ENCODE peak calls at places on chromosomes 13 and 19, in five cellular contexts. P is H1, W is ascending aorta, A is Panc1, K is left ventricle myocardium inferior. D is an unnamed sample.

GRCh38 chr19:4365791-4366665 is 22.7 kb downstream of the MPND start:
- DNase-seq in P (no peak), W (no peak), A (no peak), K (no peak), D (no peak)

GRCh38 chr13:20037908-20038307 is 79.4 kb downstream of the ZMYM2 start:
- DNase-seq in P (no peak), W (no peak), A (no peak), K (no peak), D (no peak)

GRCh38 chr13:20411638-20412342 is 113.9 kb downstream of the CRYL1 start:
- DNase-seq in P (no peak), W (no peak), A (no peak), K (no peak), D (peak; percentile 12)

GRCh38 chr13:76937416-76937815 is 10.9 kb upstream of the ACOD1 start:
- DNase-seq in P (no peak), W (no peak), A (no peak), K (no peak), D (no peak)

GRCh38 chr19:38385804-38386257 is 2.0 kb downstream of the GGN start:
- DNase-seq in P (no peak), W (no peak), A (no peak), K (no peak), D (no peak)

GRCh38 chr19:40443131-40443929 is 805 bp downstream of the SERTAD3 start:
- DNase-seq in P (peak; percentile 99), W (peak; percentile 100), A (peak; percentile 93), K (peak; percentile 100), D (peak; percentile 97)

GRCh38 chr13:100124265-100124664 is 35.4 kb downstream of the PCCA start:
- DNase-seq in P (no peak), W (no peak), A (no peak), K (no peak), D (no peak)

GRCh38 chr13:101453784-101454201 is 1.3 kb downstream of the ITGBL1 start:
- DNase-seq in P (no peak), W (no peak), A (no peak), K (peak; percentile 17), D (no peak)

GRCh38 chr19:30637926-30638325 is 265.7 kb downstream of the ZNF536 start:
- DNase-seq in P (no peak), W (peak; percentile 3), A (no peak), K (no peak), D (no peak)

GRCh38 chr19:3065675-3066357 is 3.5 kb upstream of the TLE5 start:
- DNase-seq in P (no peak), W (no peak), A (no peak), K (no peak), D (no peak)

GRCh38 chr13:78323848-78324247 is 279.5 kb downstream of the POU4F1 start:
- DNase-seq in P (no peak), W (no peak), A (no peak), K (no peak), D (no peak)

GRCh38 chr19:47369923-47370625 is 21.0 kb downstream of the DHX34 start:
- DNase-seq in P (no peak), W (no peak), A (no peak), K (no peak), D (no peak)

GRCh38 chr19:33024398-33024797 is 40.3 kb downstream of the RHPN2 start:
- DNase-seq in P (no peak), W (no peak), A (no peak), K (no peak), D (no peak)

GRCh38 chr19:33022472-33023116 is 42.1 kb downstream of the RHPN2 start:
- DNase-seq in P (peak; percentile 63), W (no peak), A (no peak), K (no peak), D (no peak)
- TF ChIP-seq CTCF in P (peak; percentile 66), W (no peak), A (no peak), K (no peak), D (no peak)

GRCh38 chr13:32427852-32428580 is at the start of gene N4BP2L1:
- DNase-seq in P (no peak), W (peak; percentile 92), A (no peak), K (peak; percentile 64), D (peak; percentile 64)
- H3K4me1 ChIP-seq in P (peaks cover 4% of the 10 kb centered on the region), W (peaks cover 18% of the 10 kb centered on the region), A (peaks cover 6% of the 10 kb centered on the region), K (peaks cover 56% of the 10 kb centered on the region), D (peaks cover 29% of the 10 kb centered on the region)

GRCh38 chr13:109428146-109428545 is 358.2 kb downstream of the IRS2 start:
- DNase-seq in P (no peak), W (no peak), A (no peak), K (no peak), D (no peak)

GRCh38 chr13:109426690-109426990 is 359.7 kb downstream of the IRS2 start:
- DNase-seq in P (no peak), W (no peak), A (no peak), K (no peak), D (no peak)

GRCh38 chr13:109427148-109427547 is 359.2 kb downstream of the IRS2 start:
- DNase-seq in P (no peak), W (no peak), A (no peak), K (no peak), D (no peak)

GRCh38 chr13:109427695-109428094 is 358.7 kb downstream of the IRS2 start:
- DNase-seq in P (no peak), W (no peak), A (no peak), K (no peak), D (no peak)

GRCh38 chr13:109425821-109426689 is 360.3 kb downstream of the IRS2 start:
- DNase-seq in P (no peak), W (no peak), A (no peak), K (no peak), D (no peak)
- H3K27ac ChIP-seq in P (no peak overlapping the region), W (no peak overlapping the region), A (no peak overlapping the region), K (no peak overlapping the region), D (no peak overlapping the region)

GRCh38 chr13:62320129-62320724 is 904.6 kb upstream of the PCDH20 start:
- DNase-seq in P (no peak), W (no peak), A (peak; percentile 12), K (no peak), D (no peak)
- TF ChIP-seq CTCF in P (no peak), W (peak; percentile 36), A (no peak), K (peak; percentile 62), D (no peak)

GRCh38 chr19:16200038-16200775 is 2.5 kb downstream of the AP1M1 start:
- DNase-seq in P (no peak), W (peak; percentile 72), A (no peak), K (no peak), D (no peak)

GRCh38 chr19:16203256-16204004 is 5.7 kb downstream of the AP1M1 start:
- DNase-seq in P (no peak), W (no peak), A (no peak), K (no peak), D (no peak)

GRCh38 chr19:16204005-16204294 is 6.2 kb downstream of the AP1M1 start:
- DNase-seq in P (no peak), W (no peak), A (no peak), K (no peak), D (no peak)

GRCh38 chr19:16200776-16201391 is 3.2 kb downstream of the AP1M1 start:
- DNase-seq in P (no peak), W (no peak), A (no peak), K (no peak), D (no peak)

GRCh38 chr19:16202320-16203255 is 4.9 kb downstream of the AP1M1 start:
- DNase-seq in P (no peak), W (no peak), A (no peak), K (no peak), D (no peak)
- H3K4me1 ChIP-seq in P (no peaks in the 10 kb centered on the region), W (peaks cover 18% of the 10 kb centered on the region), A (peaks cover 5% of the 10 kb centered on the region), K (peaks cover 57% of the 10 kb centered on the region), D (peaks cover 85% of the 10 kb centered on the region)

DNA sequence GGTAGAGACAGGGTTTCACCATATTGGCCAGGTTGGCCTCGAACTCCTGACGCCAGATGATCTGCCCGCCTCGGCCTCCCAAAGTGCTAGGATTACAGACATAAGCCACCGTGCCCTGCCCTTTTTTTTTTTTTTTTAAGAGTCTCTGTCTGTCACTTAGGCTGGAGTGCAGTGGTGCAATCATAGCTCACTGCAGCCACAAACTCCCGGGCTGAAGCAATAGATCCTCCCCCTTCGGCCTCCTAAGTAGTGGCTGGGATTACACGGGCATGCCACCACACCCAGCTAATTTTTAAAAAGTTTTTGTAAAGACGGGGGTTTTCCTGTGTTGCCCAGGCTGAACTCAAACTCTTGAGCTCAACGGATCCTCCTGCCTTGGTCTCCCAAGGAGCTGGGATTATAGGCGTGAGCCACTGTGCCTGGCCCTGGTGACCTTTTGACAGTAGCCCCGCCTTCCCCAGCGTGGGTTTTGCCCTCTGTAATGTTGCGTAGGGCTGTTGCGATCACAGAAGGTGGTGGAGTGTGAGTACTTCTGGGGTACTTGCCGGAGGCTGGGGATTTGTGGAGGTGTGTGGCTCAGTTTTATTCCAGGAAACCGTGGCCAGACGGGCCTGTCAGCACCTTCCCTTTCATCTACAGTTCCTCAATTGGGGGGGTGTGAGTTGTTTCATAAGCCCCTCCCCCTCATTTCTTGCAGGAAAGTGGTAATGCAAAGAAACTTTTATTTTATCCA is 11.6 kb upstream of the RETN start:
- DNase-seq in P (no peak), W (no peak), A (no peak), K (no peak), D (no peak)
- H3K27ac ChIP-seq in P (no peak overlapping the region), W (no peak overlapping the region), A (no peak overlapping the region), K (no peak overlapping the region), D (no peak overlapping the region)